ENCODE peak calls at places on chromosomes 4 and X, in ten cellular contexts. O, C, U, H, A, B, P, F, T and V are unnamed samples. For H3K36me3 and H3K9me3, the result is how much of the 10 kb centered on the place peaks cover.

GRCh38 chr4:151874328-151874727 is 113.5 kb upstream of the GATB start:
- DNase-seq in H (no peak), U (no peak), C (no peak), O (no peak), P (no peak), B (no peak), T (no peak), F (no peak), A (peak), V (no peak)

GRCh38 chr4:41541697-41542096 is 3.7 kb downstream of the LIMCH1 start:
- DNase-seq in U (peak), B (no peak), T (peak), O (no peak), C (no peak), F (no peak), P (no peak), A (no peak), H (no peak), V (no peak)

GRCh38 chrX:9804444-9804843 is 18.2 kb downstream of the SHROOM2 start:
- DNase-seq in F (no peak), C (no peak), T (no peak), H (no peak), P (no peak), B (no peak), O (no peak), U (no peak), A (no peak), V (no peak)

GRCh38 chr4:12987284-12987683 is 496.9 kb downstream of the RAB28 start:
- DNase-seq in F (no peak), P (no peak), H (no peak), U (no peak), T (no peak), B (no peak), C (no peak), A (no peak), O (no peak), V (no peak)

GRCh38 chrX:17579021-17579420 is 158.3 kb upstream of the SCML1 start:
- DNase-seq in B (no peak), T (peak), O (no peak), C (no peak), A (no peak), U (no peak), P (no peak), F (no peak), H (no peak), V (no peak)

GRCh38 chrX:47483310-47484268 is 567 bp upstream of the ZNF41 start:
- DNase-seq in O (no peak), A (peak), H (peak), U (no peak), P (no peak), F (no peak), B (no peak), C (peak), T (peak), V (no peak)

GRCh38 chr4:28225005-28225404 is 1364.4 kb downstream of the STIM2 start:
- DNase-seq in T (no peak), A (peak), P (no peak), C (no peak), H (no peak), B (no peak), O (no peak), U (no peak), F (no peak), V (no peak)

GRCh38 chr4:26431461-26432165 is 58.7 kb downstream of the CCKAR start:
- DNase-seq in A (no peak), O (no peak), H (no peak), B (no peak), F (no peak), T (peak), U (no peak), P (no peak), C (no peak), V (no peak)

GRCh38 chr4:150229538-150229937 is 151.3 kb downstream of the DCLK2 start:
- DNase-seq in A (no peak), P (no peak), C (no peak), T (peak), B (no peak), H (no peak), U (no peak), F (no peak), O (no peak), V (no peak)

GRCh38 chr4:147984778-147985138 is 252.9 kb downstream of the ARHGAP10 start:
- DNase-seq in C (no peak), O (no peak), A (no peak), P (no peak), F (no peak), U (no peak), B (no peak), H (no peak), T (no peak), V (no peak)

GRCh38 chr4:24690436-24690835 is 104.9 kb upstream of the SOD3 start:
- DNase-seq in A (no peak), C (no peak), P (no peak), T (peak), O (no peak), B (no peak), H (no peak), U (no peak), F (no peak), V (no peak)

GRCh38 chr4:172202480-172203076 is 389.4 kb downstream of the GALNTL6 start:
- DNase-seq in A (peak), P (no peak), C (no peak), F (no peak), T (peak), U (no peak), O (no peak), B (peak), H (no peak), V (no peak)

GRCh38 chr4:149638073-149638472 is 177.6 kb downstream of the IQCM start:
- DNase-seq in T (peak), U (no peak), C (no peak), A (no peak), O (no peak), F (no peak), B (no peak), H (no peak), P (no peak), V (no peak)

GRCh38 chrX:10582945-10583344 is 37.4 kb downstream of the MID1 start:
- DNase-seq in O (no peak), T (peak), C (no peak), F (no peak), B (no peak), U (no peak), A (no peak), H (no peak), P (no peak), V (no peak)

GRCh38 chr4:41693629-41694028 is 54.9 kb downstream of the PHOX2B start:
- DNase-seq in U (no peak), P (no peak), C (no peak), O (no peak), B (peak), H (no peak), A (peak), T (peak), F (no peak), V (no peak)

GRCh38 chr4:144350706-144351105 is 210.2 kb upstream of the GYPA start:
- DNase-seq in T (peak), O (no peak), U (no peak), B (no peak), C (no peak), F (no peak), P (no peak), A (no peak), H (no peak), V (no peak)

GRCh38 chr4:23323436-23323835 is 566.4 kb downstream of the PPARGC1A start:
- DNase-seq in B (no peak), O (no peak), C (no peak), A (no peak), H (no peak), F (no peak), U (no peak), T (no peak), P (no peak), V (no peak)

GRCh38 chr4:108070775-108071174 is 81.1 kb downstream of the HADH start:
- DNase-seq in H (no peak), A (no peak), P (no peak), C (no peak), T (no peak), F (no peak), U (no peak), O (no peak), B (no peak), V (no peak)

GRCh38 chr4:139794158-139794954 is 128.7 kb downstream of the MGST2 start:
- DNase-seq in T (peak), P (no peak), C (no peak), B (no peak), A (no peak), O (no peak), U (no peak), F (no peak), H (peak), V (no peak)

GRCh38 chr4:85030156-85030555 is 63.7 kb upstream of the WDFY3 start:
- DNase-seq in H (no peak), B (no peak), O (no peak), F (no peak), U (no peak), P (no peak), T (no peak), A (no peak), C (no peak), V (no peak)

GRCh38 chr4:174091130-174091529 is 192.3 kb downstream of the FBXO8 start:
- DNase-seq in U (no peak), P (no peak), T (no peak), A (no peak), O (no peak), F (no peak), B (no peak), H (no peak), C (no peak), V (no peak)

GRCh38 chrX:44669626-44670025 is 127.0 kb upstream of the FUNDC1 start:
- DNase-seq in F (no peak), H (no peak), A (no peak), U (no peak), C (no peak), P (no peak), B (no peak), T (peak), O (no peak), V (no peak)

GRCh38 chrX:40996886-40997530 is 88.2 kb upstream of the USP9X start:
- DNase-seq in B (no peak), H (no peak), A (peak), T (peak), C (no peak), O (no peak), F (no peak), P (no peak), U (no peak), V (no peak)

GRCh38 chr4:186297013-186297645 is 31.1 kb downstream of the F11 start:
- DNase-seq in F (no peak), H (no peak), B (peak), T (peak), P (no peak), U (no peak), C (no peak), A (peak), O (no peak), V (no peak)

GRCh38 chrX:69025802-69026301 is 139.4 kb downstream of the PJA1 start:
- DNase-seq in T (peak), A (no peak), O (no peak), H (no peak), F (no peak), U (no peak), B (no peak), C (no peak), P (no peak), V (peak)

GRCh38 chr4:140790765-140791164 is 34.6 kb upstream of the TBC1D9 start:
- DNase-seq in H (no peak), U (no peak), C (peak), A (no peak), T (peak), B (peak), F (no peak), O (no peak), P (no peak), V (no peak)

GRCh38 chr4:79297029-79297428 is 28.8 kb downstream of the NAA11 start:
- DNase-seq in C (no peak), H (no peak), U (peak), F (no peak), P (no peak), A (no peak), B (no peak), T (no peak), O (peak), V (no peak)

GRCh38 chrX:23637187-23637586 is 30.1 kb upstream of the PRDX4 start:
- DNase-seq in O (no peak), T (no peak), B (no peak), H (no peak), P (no peak), C (no peak), F (no peak), A (no peak), U (no peak), V (no peak)

GRCh38 chrX:92283298-92283697 is 504.1 kb downstream of the PCDH11X start:
- DNase-seq in U (no peak), T (no peak), A (no peak), P (no peak), C (no peak), F (no peak), H (no peak), O (no peak), B (no peak), V (no peak)

GRCh38 chr4:188818300-188818699 is 679.1 kb downstream of the TRIML1 start:
- DNase-seq in O (no peak), U (no peak), T (no peak), B (no peak), A (no peak), C (no peak), H (no peak), F (no peak), P (no peak), V (no peak)
- H3K36me3 ChIP-seq in O (under half), U (under half), T (under half), B (under half), A (under half), C (under half), H (under half), F (under half), P (under half), V (under half)

DNA sequence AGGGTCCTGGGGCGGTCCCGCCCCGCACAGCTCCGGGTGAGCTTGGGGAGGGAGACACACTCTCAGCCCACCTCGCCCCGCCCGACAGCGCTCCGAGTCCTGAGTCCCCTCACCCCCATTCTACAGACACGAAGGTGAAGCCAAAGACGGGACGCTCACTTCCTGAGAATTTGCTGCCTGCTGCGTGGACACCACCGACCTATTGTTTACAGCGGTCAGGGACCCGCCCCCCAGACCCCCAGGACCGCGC is 796 bp upstream of the ZNF141 start:
- DNase-seq in U (no peak), T (no peak), P (no peak), O (no peak), F (no peak), H (no peak), A (peak), B (no peak), C (no peak), V (no peak)
- H3K9me3 ChIP-seq in U (under half), T (under half), P (under half), O (under half), F (under half), H (under half), A (under half), B (under half), C (under half), V (under half)

GRCh38 chr4:2902126-2902525 is 58.5 kb downstream of the ADD1 start:
- DNase-seq in T (no peak), B (no peak), A (no peak), C (no peak), F (no peak), U (no peak), O (no peak), H (no peak), P (no peak), V (no peak)

GRCh38 chr4:2893772-2894171 is 50.1 kb downstream of the ADD1 start:
- DNase-seq in B (no peak), T (no peak), C (no peak), U (no peak), O (no peak), A (no peak), F (no peak), P (no peak), H (no peak), V (no peak)

GRCh38 chr4:2901186-2901585 is 57.5 kb downstream of the ADD1 start:
- DNase-seq in H (no peak), B (no peak), O (peak), U (no peak), T (no peak), A (no peak), P (no peak), C (no peak), F (no peak), V (no peak)

GRCh38 chr4:2900701-2901100 is 57.1 kb downstream of the ADD1 start:
- DNase-seq in F (no peak), O (no peak), A (no peak), H (no peak), T (no peak), B (no peak), P (no peak), C (no peak), U (no peak), V (no peak)

GRCh38 chr4:2898001-2898400 is 54.4 kb downstream of the ADD1 start:
- DNase-seq in T (peak), A (no peak), C (no peak), U (no peak), O (no peak), F (no peak), B (no peak), P (no peak), H (no peak), V (no peak)
- H3K36me3 ChIP-seq in T (half or more), A (under half), C (half or more), U (half or more), O (under half), F (half or more), B (under half), P (half or more), H (under half), V (under half)

GRCh38 chrX:63471004-63471403 is 119.9 kb upstream of the SPIN4 start:
- DNase-seq in T (no peak), U (no peak), F (no peak), P (no peak), C (no peak), H (no peak), B (no peak), O (no peak), A (no peak), V (no peak)

GRCh38 chrX:63466690-63467089 is 115.6 kb upstream of the SPIN4 start:
- DNase-seq in O (no peak), T (no peak), C (no peak), H (no peak), B (no peak), F (no peak), P (no peak), U (no peak), A (no peak), V (no peak)

GRCh38 chrX:63475200-63475599 is 124.1 kb upstream of the SPIN4 start:
- DNase-seq in O (no peak), A (peak), P (no peak), B (no peak), F (no peak), U (no peak), T (no peak), H (no peak), C (no peak), V (no peak)

GRCh38 chrX:63470506-63470905 is 119.4 kb upstream of the SPIN4 start:
- DNase-seq in B (no peak), P (no peak), A (no peak), H (no peak), C (no peak), O (no peak), T (no peak), F (no peak), U (no peak), V (no peak)
- H3K9me3 ChIP-seq in B (under half), P (under half), A (under half), H (under half), C (under half), O (under half), T (half or more), F (under half), U (under half), V (under half)

DNA sequence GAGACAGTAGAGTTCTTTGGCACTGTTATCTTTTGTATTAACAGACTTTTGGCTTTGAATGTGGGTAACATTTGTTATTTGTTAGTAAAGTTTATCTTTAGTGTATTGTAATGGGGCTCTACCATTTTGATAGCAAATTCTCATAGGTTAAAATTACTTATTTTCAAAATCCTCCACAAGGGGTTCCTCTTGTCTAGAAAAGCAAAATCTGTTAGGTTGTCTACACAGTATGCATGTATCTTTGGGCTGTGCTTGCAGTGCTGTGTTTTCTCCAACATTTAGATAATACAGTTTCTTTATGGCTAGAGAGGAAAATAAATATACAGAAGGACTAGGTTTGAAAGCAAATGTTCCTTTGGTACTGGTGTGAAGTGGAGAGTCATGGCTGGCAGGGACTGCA is 40.2 kb downstream of the POLR2B start:
- DNase-seq in F (no peak), U (no peak), H (no peak), C (no peak), A (no peak), P (no peak), T (peak), B (no peak), O (no peak), V (no peak)
- H3K36me3 ChIP-seq in F (half or more), U (under half), H (under half), C (half or more), A (under half), P (half or more), T (half or more), B (under half), O (under half), V (under half)